ENCODE peak calls at places on chromosome 19, in eight cellular contexts. U, C, L, I, F, R, G and K are unnamed samples.

GRCh38 chr19:47776568-47776967 is 1.9 kb upstream of the SELENOW start:
- DNase-seq in U (peak; percentile 99), C (no peak), L (no peak), I (no peak), F (no peak), R (no peak), G (peak; percentile 64), K (no peak)

GRCh38 chr19:55133639-55134444 is 15.2 kb downstream of the TNNT1 start:
- DNase-seq in U (no peak), C (no peak), L (no peak), I (no peak), F (no peak), R (peak; percentile 39), G (no peak), K (no peak)

GRCh38 chr19:54339646-54340358 is 840 bp upstream of the LILRA4 start:
- DNase-seq in U (no peak), C (no peak), L (no peak), I (no peak), F (no peak), R (no peak), G (no peak), K (no peak)

GRCh38 chr19:14165986-14166385 is 29.6 kb upstream of the ASF1B start:
- DNase-seq in U (no peak), C (no peak), L (no peak), I (no peak), F (no peak), R (no peak), G (no peak), K (no peak)

GRCh38 chr19:50639121-50640112 is at the start of gene SYT3:
- DNase-seq in U (peak; percentile 49), C (peak; percentile 21), L (no peak), I (no peak), F (peak; percentile 36), R (peak; percentile 56), G (no peak), K (no peak)

GRCh38 chr19:43152217-43152616 is 34.1 kb downstream of the PSG5 start:
- DNase-seq in U (no peak), C (no peak), L (no peak), I (no peak), F (no peak), R (no peak), G (peak; percentile 24), K (no peak)

GRCh38 chr19:17555929-17556813 is 722 bp downstream of the COLGALT1 start:
- DNase-seq in U (no peak), C (peak; percentile 81), L (peak; percentile 78), I (no peak), F (peak; percentile 70), R (peak; percentile 46), G (peak; percentile 67), K (peak; percentile 55)

GRCh38 chr19:50046649-50047503 is 21.1 kb downstream of the ZNF473 start:
- DNase-seq in U (peak; percentile 7), C (peak; percentile 42), L (peak; percentile 64), I (no peak), F (peak; percentile 42), R (no peak), G (no peak), K (no peak)

GRCh38 chr19:10852098-10852800 is 4.0 kb downstream of the C19orf38 start:
- DNase-seq in U (no peak), C (peak; percentile 58), L (no peak), I (no peak), F (no peak), R (no peak), G (peak; percentile 27), K (no peak)

GRCh38 chr19:48969276-48970138 is 4.4 kb downstream of the FTL start:
- DNase-seq in U (no peak), C (no peak), L (no peak), I (no peak), F (no peak), R (no peak), G (peak; percentile 34), K (no peak)

GRCh38 chr19:30625947-30626346 is 253.8 kb downstream of the ZNF536 start:
- DNase-seq in U (no peak), C (no peak), L (no peak), I (no peak), F (no peak), R (no peak), G (no peak), K (no peak)

GRCh38 chr19:1591421-1592022 is 1.1 kb downstream of the MBD3 start:
- DNase-seq in U (no peak), C (no peak), L (no peak), I (no peak), F (no peak), R (no peak), G (no peak), K (no peak)

GRCh38 chr19:7788178-7788932 is 25.3 kb downstream of the CLEC4M start:
- DNase-seq in U (no peak), C (no peak), L (no peak), I (no peak), F (no peak), R (no peak), G (no peak), K (no peak)

GRCh38 chr19:10888421-10888866 is 17.1 kb downstream of the CARM1 start:
- DNase-seq in U (no peak), C (no peak), L (no peak), I (no peak), F (no peak), R (peak; percentile 63), G (no peak), K (no peak)

GRCh38 chr19:39223703-39224279 is 19.7 kb upstream of the SYCN start:
- DNase-seq in U (no peak), C (peak; percentile 22), L (no peak), I (no peak), F (no peak), R (no peak), G (peak; percentile 23), K (no peak)

GRCh38 chr19:8208119-8208709 is 956 bp upstream of the CERS4 start:
- DNase-seq in U (no peak), C (peak; percentile 13), L (no peak), I (no peak), F (peak; percentile 24), R (no peak), G (no peak), K (peak; percentile 94)

GRCh38 chr19:54158812-54159351 is 639 bp downstream of the LENG1 start:
- DNase-seq in U (no peak), C (no peak), L (peak; percentile 68), I (no peak), F (no peak), R (no peak), G (peak; percentile 31), K (no peak)

GRCh38 chr19:27974082-27974513 is 1238.9 kb downstream of the UQCRFS1 start:
- DNase-seq in U (no peak), C (peak; percentile 24), L (no peak), I (no peak), F (no peak), R (peak; percentile 18), G (no peak), K (peak; percentile 66)

GRCh38 chr19:55619264-55619663 is 5.1 kb downstream of the ZNF784 start:
- DNase-seq in U (no peak), C (no peak), L (no peak), I (no peak), F (no peak), R (no peak), G (no peak), K (no peak)

GRCh38 chr19:20662421-20663105 is 1.2 kb upstream of the ZNF626 start:
- DNase-seq in U (no peak), C (no peak), L (no peak), I (no peak), F (no peak), R (no peak), G (no peak), K (no peak)

GRCh38 chr19:19451429-19452240 is 46.2 kb downstream of the GATAD2A start:
- DNase-seq in U (no peak), C (no peak), L (peak; percentile 77), I (no peak), F (no peak), R (peak; percentile 58), G (no peak), K (peak; percentile 86)

GRCh38 chr19:40619333-40620160 is 18.4 kb downstream of the LTBP4 start:
- DNase-seq in U (no peak), C (no peak), L (no peak), I (no peak), F (no peak), R (no peak), G (no peak), K (no peak)

GRCh38 chr19:47005873-47006272 is 13.8 kb upstream of the NPAS1 start:
- DNase-seq in U (no peak), C (peak; percentile 25), L (no peak), I (no peak), F (no peak), R (no peak), G (peak; percentile 27), K (no peak)

GRCh38 chr19:8036438-8037099 is 16.0 kb upstream of the CCL25 start:
- DNase-seq in U (no peak), C (no peak), L (no peak), I (no peak), F (no peak), R (no peak), G (no peak), K (no peak)

GRCh38 chr19:49149652-49150105 is 5.5 kb downstream of the HRC start:
- DNase-seq in U (peak; percentile 58), C (peak; percentile 87), L (no peak), I (no peak), F (peak; percentile 61), R (no peak), G (peak; percentile 89), K (peak; percentile 85)

GRCh38 chr19:17424743-17425365 is 5.0 kb downstream of the MVB12A start:
- DNase-seq in U (peak; percentile 20), C (no peak), L (no peak), I (no peak), F (no peak), R (peak; percentile 66), G (peak; percentile 23), K (peak; percentile 37)

GRCh38 chr19:5990289-5990797 is 12.4 kb upstream of the RANBP3 start:
- DNase-seq in U (peak; percentile 19), C (peak; percentile 45), L (no peak), I (no peak), F (no peak), R (no peak), G (peak; percentile 19), K (no peak)

GRCh38 chr19:40811478-40812341 is 12.7 kb downstream of the EGLN2 start:
- DNase-seq in U (no peak), C (no peak), L (no peak), I (no peak), F (no peak), R (no peak), G (no peak), K (no peak)

GRCh38 chr19:53877361-53877766 is 4.6 kb upstream of the PRKCG start:
- DNase-seq in U (no peak), C (no peak), L (no peak), I (no peak), F (no peak), R (no peak), G (no peak), K (no peak)

GRCh38 chr19:17944301-17944700 is 11.5 kb downstream of the CCDC124 start:
- DNase-seq in U (no peak), C (peak; percentile 86), L (no peak), I (no peak), F (no peak), R (no peak), G (peak; percentile 87), K (no peak)

GRCh38 chr19:2327773-2328400 is 499 bp downstream of the LSM7 start:
- DNase-seq in U (peak; percentile 14), C (peak; percentile 80), L (peak; percentile 77), I (no peak), F (no peak), R (peak; percentile 82), G (peak; percentile 81), K (peak; percentile 88)

GRCh38 chr19:4970558-4971423 is 1.9 kb downstream of the KDM4B start:
- DNase-seq in U (no peak), C (no peak), L (no peak), I (no peak), F (peak; percentile 53), R (no peak), G (peak; percentile 53), K (no peak)

GRCh38 chr19:6108721-6109633 is 1.3 kb downstream of the RFX2 start:
- DNase-seq in U (peak; percentile 29), C (peak; percentile 66), L (peak; percentile 50), I (no peak), F (peak; percentile 63), R (no peak), G (no peak), K (no peak)

GRCh38 chr19:49116544-49116943 is 2.4 kb downstream of the LIN7B start:
- DNase-seq in U (no peak), C (no peak), L (no peak), I (no peak), F (peak; percentile 57), R (no peak), G (no peak), K (no peak)